ENCODE peak calls at places on chromosomes 1 and 21, in six cellular contexts. Q, E, I, Z, X and K are unnamed samples.

GRCh38 chr21:28445081-28445830 is 547.4 kb downstream of the LTN1 start:
- DNase-seq in Z (no peak), X (no peak), E (peak), I (no peak), Q (no peak), K (no peak)

GRCh38 chr1:83508485-83509151 is 490.3 kb downstream of the TTLL7 start:
- DNase-seq in Q (no peak), X (no peak), Z (no peak), E (no peak), I (no peak), K (peak)

GRCh38 chr1:18926315-18927081 is 24.1 kb upstream of the ALDH4A1 start:
- DNase-seq in Q (no peak), Z (peak), I (peak), X (peak), E (peak), K (no peak)

GRCh38 chr1:59290173-59290954 is 6.5 kb upstream of the FGGY start:
- DNase-seq in Z (peak), X (peak), I (peak), E (peak), Q (peak), K (peak)

GRCh38 chr21:15140321-15141019 is 75.7 kb upstream of the NRIP1 start:
- DNase-seq in X (no peak), Z (no peak), E (no peak), Q (no peak), I (peak), K (no peak)

GRCh38 chr1:175892686-175893085 is 149.3 kb upstream of the TNR start:
- DNase-seq in Q (no peak), I (no peak), X (no peak), E (no peak), Z (no peak), K (no peak)

GRCh38 chr1:243628476-243628907 is 221.6 kb downstream of the AKT3 start:
- DNase-seq in Z (no peak), I (no peak), Q (no peak), E (no peak), X (no peak), K (no peak)

GRCh38 chr1:39969048-39969447 is 14.1 kb downstream of the MFSD2A start:
- DNase-seq in E (peak), Q (no peak), X (no peak), Z (no peak), I (no peak), K (no peak)

GRCh38 chr1:66206563-66207154 is 327.3 kb upstream of the SGIP1 start:
- DNase-seq in I (peak), X (no peak), Q (no peak), E (no peak), Z (no peak), K (no peak)

GRCh38 chr1:212232020-212232570 is 53.1 kb upstream of the PPP2R5A start:
- DNase-seq in Z (no peak), Q (no peak), X (no peak), I (no peak), E (no peak), K (no peak)

GRCh38 chr1:238451781-238452310 is 561.1 kb upstream of the ZP4 start:
- DNase-seq in I (no peak), Q (no peak), Z (no peak), X (no peak), E (no peak), K (no peak)

GRCh38 chr1:1793481-1794244 is 15.4 kb upstream of the NADK start:
- DNase-seq in E (no peak), Q (no peak), Z (no peak), I (no peak), X (no peak), K (no peak)

GRCh38 chr21:44872568-44873355 is 728 bp downstream of the PTTG1IP start:
- DNase-seq in Z (no peak), I (no peak), X (no peak), Q (peak), E (peak), K (peak)

GRCh38 chr1:235357485-235358378 is 9.5 kb upstream of the TBCE start:
- DNase-seq in E (no peak), Z (no peak), I (no peak), X (no peak), Q (peak), K (peak)

GRCh38 chr1:161119017-161119378 is 1.1 kb downstream of the NIT1 start:
- DNase-seq in I (no peak), Z (no peak), X (no peak), Q (peak), E (peak), K (peak)

GRCh38 chr1:210250998-210251679 is 18.5 kb downstream of the SERTAD4 start:
- DNase-seq in X (peak), Q (peak), Z (peak), I (peak), E (peak), K (peak)

GRCh38 chr1:32806910-32807523 is 10.1 kb downstream of the YARS1 start:
- DNase-seq in E (no peak), Z (no peak), Q (no peak), X (no peak), I (no peak), K (no peak)

GRCh38 chr1:44707959-44708831 is 22.8 kb downstream of the RNU5D-1 start:
- DNase-seq in Z (peak), X (peak), I (peak), E (peak), Q (peak), K (peak)
- H3K4me2 ChIP-seq in Z (peak), X (peak), I (peak), E (no peak), Q (no peak), K (no peak)

DNA sequence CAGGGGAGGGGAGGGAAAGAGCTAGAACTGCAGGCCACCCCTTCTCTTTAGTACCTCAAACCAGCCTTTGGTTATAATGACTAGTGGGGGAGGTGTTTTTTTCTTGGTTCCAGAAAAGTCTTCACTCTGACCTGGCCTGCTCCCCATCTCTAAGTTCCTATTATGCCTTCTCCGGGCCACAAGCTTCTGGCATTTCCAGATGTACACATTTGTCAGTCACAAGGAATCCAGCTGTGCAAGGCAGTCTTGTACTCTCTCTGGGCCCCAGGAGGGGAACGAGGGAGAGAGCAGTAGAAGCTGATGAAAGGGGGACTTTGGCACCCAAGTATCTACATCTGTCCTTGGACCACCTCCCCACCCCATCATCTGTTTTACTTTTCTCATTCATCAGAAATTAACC is 2.7 kb upstream of the FALEC start:
- DNase-seq in E (no peak), X (no peak), I (no peak), Z (no peak), Q (no peak), K (no peak)
- H3K4me2 ChIP-seq in E (no peak), X (no peak), I (no peak), Z (peak), Q (no peak), K (no peak)

GRCh38 chr1:20381045-20381641 is 90.5 kb downstream of the VWA5B1 start:
- DNase-seq in Q (no peak), X (no peak), E (no peak), Z (no peak), I (no peak), K (no peak)
- H3K4me2 ChIP-seq in Q (no peak), X (peak), E (peak), Z (no peak), I (peak), K (no peak)

GRCh38 chr1:201933840-201934430 is 12.4 kb downstream of the LMOD1 start:
- DNase-seq in X (no peak), E (peak), Q (no peak), I (no peak), Z (no peak), K (no peak)
- H3K4me2 ChIP-seq in X (no peak), E (no peak), Q (no peak), I (no peak), Z (no peak), K (no peak)

GRCh38 chr1:41226816-41227215 is 15.3 kb downstream of the SCMH1 start:
- DNase-seq in E (no peak), I (no peak), X (no peak), Z (no peak), Q (no peak), K (no peak)

GRCh38 chr1:41225495-41225894 is 16.6 kb downstream of the SCMH1 start:
- DNase-seq in Q (no peak), I (no peak), E (no peak), Z (no peak), X (no peak), K (no peak)

GRCh38 chr1:41217441-41217840 is 24.7 kb downstream of the SCMH1 start:
- DNase-seq in Z (no peak), I (no peak), Q (no peak), E (no peak), X (no peak), K (no peak)

GRCh38 chr1:41218152-41218551 is 24.0 kb downstream of the SCMH1 start:
- DNase-seq in E (no peak), I (no peak), X (no peak), Q (no peak), Z (no peak), K (no peak)

GRCh38 chr1:41221995-41222991 is 19.8 kb downstream of the SCMH1 start:
- DNase-seq in Z (no peak), Q (no peak), X (no peak), I (no peak), E (peak), K (no peak)
- H3K4me2 ChIP-seq in Z (no peak), Q (no peak), X (no peak), I (peak), E (peak), K (no peak)

GRCh38 chr1:162663589-162664030 is 31.3 kb downstream of the DDR2 start:
- DNase-seq in I (no peak), Z (no peak), Q (peak), E (no peak), X (no peak), K (peak)
- H3K4me2 ChIP-seq in I (no peak), Z (no peak), Q (peak), E (no peak), X (no peak), K (no peak)

DNA sequence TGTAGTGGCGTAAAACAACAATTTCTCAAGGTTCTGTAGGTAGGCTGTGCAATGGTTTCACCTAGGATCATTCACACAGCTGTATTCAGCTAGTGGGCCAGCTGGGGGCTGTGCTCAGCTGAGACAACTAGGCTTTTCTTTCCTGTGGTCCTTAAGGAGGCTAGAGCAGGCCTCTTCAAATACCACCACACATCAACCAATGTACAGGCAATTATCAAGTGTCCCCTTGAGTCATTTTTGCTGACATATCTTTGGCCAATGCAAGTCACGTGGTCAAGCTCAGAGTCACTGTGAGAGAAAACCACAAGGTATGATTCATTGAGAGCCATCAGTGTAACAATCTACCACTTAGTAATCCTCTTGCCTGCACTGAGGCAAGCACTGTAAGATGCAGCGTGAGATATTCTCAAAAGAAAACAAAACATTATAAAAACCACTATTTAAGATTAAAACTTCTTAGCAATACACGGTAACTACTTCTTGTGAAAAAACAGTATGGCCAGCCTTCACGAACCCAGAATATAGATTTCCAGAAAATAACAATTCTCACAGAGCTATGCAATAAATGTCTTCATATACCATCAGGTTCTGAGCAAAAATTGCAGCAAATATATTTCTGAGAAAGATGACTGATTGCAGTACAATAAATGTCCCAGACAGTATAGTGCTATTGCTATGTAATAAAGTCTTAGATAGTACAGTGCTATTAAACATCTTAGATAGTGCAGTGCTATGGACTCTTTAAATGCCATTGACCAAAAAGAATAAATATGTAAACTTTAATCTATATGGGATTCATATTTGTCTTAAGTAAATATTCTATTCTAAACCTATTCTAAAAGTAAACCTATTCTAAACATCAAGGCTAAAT is 55.3 kb downstream of the NME7 start:
- DNase-seq in Q (no peak), I (peak), X (peak), E (peak), Z (peak), K (no peak)
- H3K4me2 ChIP-seq in Q (no peak), I (peak), X (peak), E (peak), Z (peak), K (no peak)